ENCODE peak calls at places on chromosomes 6 and 20, in ten cellular contexts. M, H, W, S, K, Q, N, Z, O and C are unnamed samples.

GRCh38 chr20:37315293-37316110 is 26.0 kb downstream of the MANBAL start:
- DNase-seq in Z (no peak), Q (peak; percentile 95), S (no peak), O (no peak), W (peak; percentile 59), K (no peak), H (no peak), N (no peak), M (no peak), C (no peak)

GRCh38 chr6:105045546-105045945 is 88.6 kb downstream of the LIN28B start:
- DNase-seq in H (no peak), S (no peak), K (peak; percentile 77), N (no peak), W (no peak), M (no peak), Q (no peak), Z (no peak), O (no peak), C (no peak)

GRCh38 chr20:59560588-59561227 is 43.6 kb upstream of the PHACTR3 start:
- DNase-seq in Z (no peak), W (no peak), K (peak; percentile 46), S (peak; percentile 13), H (no peak), M (peak; percentile 50), N (no peak), O (no peak), Q (no peak), C (no peak)

GRCh38 chr6:80338201-80338836 is 231.8 kb downstream of the BCKDHB start:
- DNase-seq in O (peak; percentile 56), S (peak; percentile 34), K (peak; percentile 47), W (peak; percentile 47), H (no peak), M (peak; percentile 57), Z (peak; percentile 94), Q (peak; percentile 58), N (peak; percentile 88), C (no peak)

GRCh38 chr20:63178445-63178818 is 37.5 kb downstream of the YTHDF1 start:
- DNase-seq in Z (peak; percentile 77), H (no peak), S (no peak), Q (no peak), N (no peak), M (no peak), K (no peak), O (no peak), W (no peak), C (no peak)

GRCh38 chr6:159577564-159577963 is 115.5 kb downstream of the SOD2 start:
- DNase-seq in M (no peak), O (peak; percentile 37), Q (no peak), Z (no peak), H (no peak), K (no peak), W (no peak), S (no peak), N (no peak), C (no peak)

GRCh38 chr6:42979523-42980177 is 669 bp upstream of the PEX6 start:
- DNase-seq in W (no peak), S (no peak), N (no peak), K (no peak), O (no peak), H (no peak), Z (no peak), M (peak; percentile 60), Q (no peak), C (no peak)

GRCh38 chr20:39356913-39357312 is 394.8 kb downstream of the DHX35 start:
- DNase-seq in N (no peak), W (no peak), Z (no peak), K (no peak), O (no peak), S (no peak), H (no peak), Q (no peak), M (no peak), C (no peak)

GRCh38 chr6:146191166-146191565 is 162.3 kb downstream of the GRM1 start:
- DNase-seq in S (no peak), W (no peak), Z (no peak), Q (no peak), O (no peak), H (no peak), M (no peak), N (no peak), K (no peak), C (no peak)

GRCh38 chr6:48985025-48985424 is 478.0 kb downstream of the MMUT start:
- DNase-seq in M (no peak), K (no peak), O (no peak), Z (no peak), W (no peak), Q (no peak), H (no peak), N (no peak), S (no peak), C (no peak)
- TF ChIP-seq POLR2A in M (no peak), K (no peak), O (no peak), Z (no peak), W (no peak), Q (no peak), H (no peak), N (no peak), S (no peak), C (no peak)

DNA sequence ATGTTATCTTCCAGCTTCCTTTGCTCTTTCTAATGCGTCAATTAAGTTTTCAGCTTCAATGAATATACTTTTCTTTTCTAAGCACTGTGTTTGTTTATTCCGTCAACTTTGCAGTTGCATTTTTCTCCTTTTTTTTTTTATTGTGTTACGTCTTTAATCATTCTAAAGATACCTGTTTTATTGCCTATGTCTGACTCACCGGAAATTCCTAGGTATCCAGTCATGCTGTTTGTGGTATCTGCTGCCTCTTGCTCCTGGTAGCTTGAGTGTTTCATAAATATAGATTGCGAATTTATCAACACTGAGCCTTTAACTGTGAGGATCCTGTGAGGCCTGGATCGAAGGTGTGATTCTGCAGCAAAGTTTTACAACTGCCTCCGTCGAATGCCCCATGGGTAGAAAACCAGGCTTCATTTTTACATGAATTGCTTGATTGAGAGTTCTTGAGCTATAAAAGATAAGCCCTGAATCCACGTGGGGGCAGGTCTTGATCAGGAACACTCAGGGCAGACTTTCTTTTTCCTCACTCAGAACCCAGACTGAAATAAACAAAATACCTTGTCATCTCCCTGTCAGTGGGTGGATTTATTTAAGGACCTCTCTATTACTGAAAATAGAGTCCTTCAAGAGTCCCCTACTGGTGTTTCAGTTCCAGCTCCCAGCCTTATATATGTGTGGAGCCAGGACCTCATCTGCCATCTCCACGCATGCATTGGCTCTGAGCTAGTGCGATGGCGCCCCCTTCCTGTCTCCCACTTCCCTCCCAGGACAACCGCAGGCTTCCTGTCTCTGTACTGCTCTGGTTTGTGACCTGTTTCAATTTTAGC is 60.1 kb upstream of the LRRC1 start:
- DNase-seq in O (peak; percentile 62), W (peak; percentile 60), M (peak; percentile 20), Q (no peak), H (peak; percentile 26), S (peak; percentile 92), K (peak; percentile 31), Z (peak; percentile 78), N (no peak), C (no peak)
- TF ChIP-seq CTCF in O (no peak), W (no peak), M (peak; percentile 64), Q (no peak), H (peak; percentile 31), S (peak; percentile 78), K (peak; percentile 68), Z (peak; percentile 87), N (no peak), C (no peak)

GRCh38 chr20:36066777-36067176 is 87.8 kb upstream of the EPB41L1 start:
- DNase-seq in N (no peak), Q (no peak), K (no peak), H (no peak), O (no peak), Z (no peak), M (no peak), S (no peak), W (peak; percentile 33), C (peak; percentile 58)
- TF ChIP-seq POLR2AphosphoS5 in N (no peak), Q (no peak), K (no peak), H (no peak), O (no peak), Z (no peak), M (no peak), S (no peak), W (no peak), C (no peak)

DNA sequence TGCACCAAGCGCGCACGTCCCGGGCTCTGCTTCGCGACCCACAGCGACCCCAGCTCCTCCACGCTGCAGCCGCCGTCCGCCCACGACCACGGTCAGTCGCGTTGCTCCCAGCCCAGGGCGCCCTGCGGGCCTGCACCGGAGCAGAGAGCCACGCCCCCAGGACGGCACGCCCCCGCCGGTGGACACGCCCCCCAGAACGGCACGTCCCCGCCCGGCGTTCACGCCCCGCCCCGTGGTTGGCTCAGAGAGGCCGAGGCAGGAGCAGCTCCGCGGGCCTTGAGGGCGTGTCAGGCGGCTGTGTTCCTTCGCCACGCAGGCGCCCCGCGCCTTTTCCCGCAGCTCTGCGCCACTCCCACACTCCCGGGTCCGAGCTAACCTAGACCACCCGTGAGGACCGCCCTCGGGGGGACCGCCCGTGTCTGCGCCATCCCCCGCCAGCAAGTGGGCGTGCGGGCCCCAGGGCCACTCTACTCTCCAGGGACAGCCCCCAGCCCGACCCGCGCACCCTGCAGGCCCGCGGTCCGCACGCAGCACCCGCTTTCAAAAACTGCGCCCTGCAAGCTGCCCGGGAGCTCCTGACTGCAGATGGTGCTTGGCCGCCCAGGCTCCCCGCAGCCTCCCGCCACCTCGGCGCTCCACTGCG is at the start of gene RNASET2:
- DNase-seq in N (peak; percentile 100), Z (peak; percentile 100), W (peak; percentile 99), M (peak; percentile 96), O (peak; percentile 97), S (peak; percentile 64), K (peak; percentile 88), Q (peak; percentile 98), H (no peak), C (peak; percentile 97)
- TF ChIP-seq POLR2A in N (peak; percentile 61), Z (no peak), W (no peak), M (peak; percentile 63), O (peak; percentile 97), S (peak; percentile 62), K (no peak), Q (peak; percentile 84), H (peak; percentile 91), C (peak; percentile 61)

DNA sequence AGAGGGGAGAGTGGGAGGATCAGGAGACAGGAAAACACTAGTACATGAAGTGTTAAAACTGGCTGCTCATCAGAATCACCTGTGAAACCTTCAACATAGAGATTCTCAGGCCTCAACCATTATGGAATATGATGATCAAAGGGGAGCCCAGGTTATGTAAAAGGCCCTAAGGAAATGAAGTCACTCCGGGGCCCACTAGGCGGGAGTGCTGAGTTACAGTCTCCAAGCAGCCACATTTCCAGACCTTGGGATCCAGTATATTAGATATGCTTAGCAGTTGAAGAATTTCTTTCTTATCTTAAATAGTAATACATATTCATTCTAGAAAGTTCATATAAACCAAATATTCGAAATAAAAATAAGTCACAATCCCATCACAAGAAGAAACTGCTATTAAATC is 476.3 kb downstream of the PRKN start:
- DNase-seq in W (no peak), S (peak; percentile 4), M (no peak), N (no peak), K (peak; percentile 14), H (no peak), O (no peak), Q (no peak), Z (no peak), C (no peak)
- TF ChIP-seq CTCF in W (peak; percentile 8), S (peak; percentile 51), M (peak; percentile 15), N (no peak), K (peak; percentile 29), H (no peak), O (no peak), Q (no peak), Z (peak; percentile 49), C (no peak)